ENCODE peak calls at places on chromosome 3, in five cellular contexts. One of them, this sample, is unnamed.

GRCh38 chr3:19107719-19108118 is 40.6 kb upstream of the KCNH8 start:
- DNase-seq in choroid plexus epithelial cell: no peak
- DNase-seq in GM23338: no peak
- DNase-seq in endodermal cell: no peak
- DNase-seq in tibial artery: no peak
- DNase-seq in this sample: no peak

GRCh38 chr3:195129644-195130492 is 141.1 kb downstream of the XXYLT1 start:
- DNase-seq in tibial artery: no peak
- DNase-seq in endodermal cell: no peak
- DNase-seq in GM23338: no peak
- DNase-seq in choroid plexus epithelial cell: peak; percentile 63
- DNase-seq in this sample: no peak

GRCh38 chr3:98718730-98719129 is 44.4 kb upstream of the ST3GAL6 start:
- DNase-seq in tibial artery: no peak
- DNase-seq in choroid plexus epithelial cell: no peak
- DNase-seq in GM23338: no peak
- DNase-seq in endodermal cell: no peak
- DNase-seq in this sample: no peak

GRCh38 chr3:106276755-106277612 is 408.2 kb upstream of the CBLB start:
- DNase-seq in choroid plexus epithelial cell: no peak
- DNase-seq in tibial artery: no peak
- DNase-seq in endodermal cell: no peak
- DNase-seq in GM23338: no peak
- DNase-seq in this sample: no peak

GRCh38 chr3:71681224-71681668 is 44.0 kb downstream of the EIF4E3 start:
- DNase-seq in tibial artery: peak; percentile 65
- DNase-seq in choroid plexus epithelial cell: peak; percentile 94
- DNase-seq in endodermal cell: peak; percentile 82
- DNase-seq in GM23338: peak; percentile 82
- DNase-seq in this sample: no peak

GRCh38 chr3:22951910-22952309 is 251.2 kb upstream of the UBE2E2 start:
- DNase-seq in endodermal cell: no peak
- DNase-seq in GM23338: no peak
- DNase-seq in tibial artery: peak; percentile 22
- DNase-seq in choroid plexus epithelial cell: no peak
- DNase-seq in this sample: no peak

GRCh38 chr3:76122007-76122406 is 336.7 kb upstream of the ZNF717 start:
- DNase-seq in tibial artery: no peak
- DNase-seq in choroid plexus epithelial cell: peak; percentile 62
- DNase-seq in GM23338: no peak
- DNase-seq in endodermal cell: no peak
- DNase-seq in this sample: no peak

GRCh38 chr3:170560296-170560695 is 25.6 kb downstream of the SLC7A14 start:
- DNase-seq in endodermal cell: no peak
- DNase-seq in GM23338: no peak
- DNase-seq in choroid plexus epithelial cell: peak; percentile 23
- DNase-seq in tibial artery: no peak
- DNase-seq in this sample: no peak

GRCh38 chr3:127044996-127045395 is 62.1 kb downstream of the PLXNA1 start:
- DNase-seq in tibial artery: no peak
- DNase-seq in choroid plexus epithelial cell: peak; percentile 34
- DNase-seq in GM23338: peak; percentile 61
- DNase-seq in endodermal cell: peak; percentile 76
- DNase-seq in this sample: no peak

GRCh38 chr3:29683306-29683993 is 402.6 kb downstream of the RBMS3 start:
- DNase-seq in endodermal cell: no peak
- DNase-seq in GM23338: no peak
- DNase-seq in tibial artery: no peak
- DNase-seq in choroid plexus epithelial cell: peak; percentile 73
- DNase-seq in this sample: peak; percentile 45

GRCh38 chr3:183937601-183938286 is 53.1 kb upstream of the PARL start:
- DNase-seq in GM23338: no peak
- DNase-seq in choroid plexus epithelial cell: no peak
- DNase-seq in endodermal cell: no peak
- DNase-seq in tibial artery: no peak
- DNase-seq in this sample: no peak

GRCh38 chr3:116005404-116005803 is 382.1 kb downstream of the GAP43 start:
- DNase-seq in GM23338: no peak
- DNase-seq in tibial artery: no peak
- DNase-seq in choroid plexus epithelial cell: peak; percentile 98
- DNase-seq in endodermal cell: peak; percentile 73
- DNase-seq in this sample: peak; percentile 99

GRCh38 chr3:90091557-90091956 is 984.1 kb downstream of the EPHA3 start:
- DNase-seq in choroid plexus epithelial cell: peak; percentile 84
- DNase-seq in GM23338: peak; percentile 70
- DNase-seq in tibial artery: no peak
- DNase-seq in endodermal cell: peak; percentile 75
- DNase-seq in this sample: peak; percentile 8

GRCh38 chr3:32913790-32914446 is 37.5 kb upstream of the CCR4 start:
- DNase-seq in choroid plexus epithelial cell: peak; percentile 26
- DNase-seq in tibial artery: peak; percentile 80
- DNase-seq in endodermal cell: no peak
- DNase-seq in GM23338: no peak
- DNase-seq in this sample: no peak

GRCh38 chr3:126763035-126763434 is 59.0 kb downstream of the CHCHD6 start:
- DNase-seq in tibial artery: no peak
- DNase-seq in endodermal cell: no peak
- DNase-seq in choroid plexus epithelial cell: no peak
- DNase-seq in GM23338: no peak
- DNase-seq in this sample: no peak

GRCh38 chr3:141240290-141241247 is 8.9 kb downstream of the PXYLP1 start:
- DNase-seq in endodermal cell: peak; percentile 48
- DNase-seq in choroid plexus epithelial cell: peak; percentile 57
- DNase-seq in GM23338: no peak
- DNase-seq in tibial artery: no peak
- DNase-seq in this sample: no peak

GRCh38 chr3:33690341-33690740 is 27.7 kb downstream of the CLASP2 start:
- DNase-seq in choroid plexus epithelial cell: no peak
- DNase-seq in endodermal cell: no peak
- DNase-seq in tibial artery: no peak
- DNase-seq in GM23338: no peak
- DNase-seq in this sample: no peak

GRCh38 chr3:63970596-63971468 is 52.5 kb downstream of the PSMD6 start:
- DNase-seq in choroid plexus epithelial cell: no peak
- DNase-seq in endodermal cell: peak; percentile 78
- DNase-seq in GM23338: peak; percentile 58
- DNase-seq in tibial artery: no peak
- DNase-seq in this sample: no peak

GRCh38 chr3:53242155-53242554 is 13.7 kb downstream of the TKT start:
- DNase-seq in endodermal cell: no peak
- DNase-seq in GM23338: no peak
- DNase-seq in choroid plexus epithelial cell: no peak
- DNase-seq in tibial artery: no peak
- DNase-seq in this sample: no peak

GRCh38 chr3:53244281-53244680 is 11.5 kb downstream of the TKT start:
- DNase-seq in endodermal cell: no peak
- DNase-seq in GM23338: no peak
- DNase-seq in choroid plexus epithelial cell: no peak
- DNase-seq in tibial artery: no peak
- DNase-seq in this sample: no peak

GRCh38 chr3:53242642-53243041 is 13.2 kb downstream of the TKT start:
- DNase-seq in choroid plexus epithelial cell: peak; percentile 61
- DNase-seq in endodermal cell: no peak
- DNase-seq in GM23338: no peak
- DNase-seq in tibial artery: peak; percentile 29
- DNase-seq in this sample: no peak

GRCh38 chr3:53243785-53244184 is 12.0 kb downstream of the TKT start:
- DNase-seq in endodermal cell: no peak
- DNase-seq in choroid plexus epithelial cell: no peak
- DNase-seq in GM23338: peak; percentile 30
- DNase-seq in tibial artery: no peak
- DNase-seq in this sample: no peak

GRCh38 chr3:53243165-53243564 is 12.7 kb downstream of the TKT start:
- DNase-seq in GM23338: peak; percentile 58
- DNase-seq in tibial artery: no peak
- DNase-seq in endodermal cell: no peak
- DNase-seq in choroid plexus epithelial cell: peak; percentile 88
- DNase-seq in this sample: peak; percentile 69
- TF ChIP-seq CTCF in GM23338: no peak
- TF ChIP-seq CTCF in tibial artery: no peak
- TF ChIP-seq CTCF in endodermal cell: no peak
- TF ChIP-seq CTCF in choroid plexus epithelial cell: peak; percentile 16
- TF ChIP-seq CTCF in this sample: peak; percentile 18

GRCh38 chr3:35295875-35296274 is 343.4 kb upstream of the ARPP21 start:
- DNase-seq in tibial artery: no peak
- DNase-seq in endodermal cell: no peak
- DNase-seq in choroid plexus epithelial cell: no peak
- DNase-seq in GM23338: no peak
- DNase-seq in this sample: no peak
- H3K4me3 ChIP-seq in tibial artery: no peak overlapping the region
- H3K4me3 ChIP-seq in endodermal cell: no peak overlapping the region
- H3K4me3 ChIP-seq in choroid plexus epithelial cell: no peak overlapping the region
- H3K4me3 ChIP-seq in GM23338: no peak overlapping the region
- H3K4me3 ChIP-seq in this sample: no peak overlapping the region

GRCh38 chr3:58635371-58636285 is 30.9 kb downstream of the FAM3D start:
- DNase-seq in tibial artery: no peak
- DNase-seq in endodermal cell: no peak
- DNase-seq in choroid plexus epithelial cell: no peak
- DNase-seq in GM23338: peak; percentile 47
- DNase-seq in this sample: no peak

GRCh38 chr3:58630081-58630709 is 36.4 kb downstream of the FAM3D start:
- DNase-seq in tibial artery: peak; percentile 67
- DNase-seq in GM23338: peak; percentile 93
- DNase-seq in endodermal cell: peak; percentile 94
- DNase-seq in choroid plexus epithelial cell: peak; percentile 68
- DNase-seq in this sample: no peak

GRCh38 chr3:58631742-58632141 is 34.8 kb downstream of the FAM3D start:
- DNase-seq in tibial artery: no peak
- DNase-seq in endodermal cell: no peak
- DNase-seq in choroid plexus epithelial cell: no peak
- DNase-seq in GM23338: no peak
- DNase-seq in this sample: no peak

GRCh38 chr3:58630710-58631092 is 35.9 kb downstream of the FAM3D start:
- DNase-seq in tibial artery: no peak
- DNase-seq in choroid plexus epithelial cell: no peak
- DNase-seq in GM23338: no peak
- DNase-seq in endodermal cell: no peak
- DNase-seq in this sample: no peak

DNA sequence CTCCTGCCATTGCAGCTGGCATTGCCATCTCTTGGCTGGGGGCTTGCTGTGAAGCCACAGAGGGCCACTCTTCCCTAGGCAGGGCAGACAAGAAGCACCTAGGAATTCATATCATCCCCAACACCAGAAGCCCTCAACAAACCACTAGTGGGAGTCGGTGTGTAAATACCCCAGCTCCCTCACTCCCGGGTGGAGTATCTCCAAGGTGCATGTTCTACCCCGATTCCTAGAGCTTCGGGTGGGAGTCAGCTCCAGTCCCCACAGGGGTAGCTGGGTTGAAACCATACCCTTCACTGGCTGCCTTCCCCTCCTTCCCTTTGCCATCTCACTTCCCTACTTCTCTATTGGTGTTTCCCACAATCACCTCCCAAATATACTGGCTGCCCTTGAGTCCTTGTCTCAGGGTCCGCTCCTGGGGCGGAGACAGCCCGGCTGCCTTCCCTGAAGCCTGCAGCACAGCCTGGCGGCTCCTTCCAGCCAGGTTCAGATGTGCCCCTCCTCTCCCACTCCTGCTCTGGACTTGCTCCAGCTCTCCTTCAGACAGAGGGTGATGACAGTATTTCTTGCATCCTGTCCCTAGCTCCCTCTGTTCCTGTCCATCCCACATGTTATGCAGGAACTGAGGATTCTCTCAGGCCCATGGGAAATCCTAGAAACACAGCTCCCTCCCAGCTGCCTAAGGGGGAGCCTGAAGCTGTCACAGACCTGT is 33.3 kb downstream of the FAM3D start:
- DNase-seq in GM23338: no peak
- DNase-seq in endodermal cell: no peak
- DNase-seq in tibial artery: no peak
- DNase-seq in choroid plexus epithelial cell: no peak
- DNase-seq in this sample: no peak
- TF ChIP-seq CTCF in GM23338: no peak
- TF ChIP-seq CTCF in endodermal cell: no peak
- TF ChIP-seq CTCF in tibial artery: no peak
- TF ChIP-seq CTCF in choroid plexus epithelial cell: no peak
- TF ChIP-seq CTCF in this sample: no peak

GRCh38 chr3:101039285-101039684 is 46.1 kb upstream of the ABI3BP start:
- DNase-seq in tibial artery: no peak
- DNase-seq in GM23338: no peak
- DNase-seq in endodermal cell: no peak
- DNase-seq in choroid plexus epithelial cell: no peak
- DNase-seq in this sample: no peak

GRCh38 chr3:101037613-101038012 is 44.4 kb upstream of the ABI3BP start:
- DNase-seq in GM23338: no peak
- DNase-seq in endodermal cell: no peak
- DNase-seq in tibial artery: no peak
- DNase-seq in choroid plexus epithelial cell: no peak
- DNase-seq in this sample: no peak

GRCh38 chr3:101038880-101039279 is 45.7 kb upstream of the ABI3BP start:
- DNase-seq in endodermal cell: no peak
- DNase-seq in tibial artery: no peak
- DNase-seq in choroid plexus epithelial cell: no peak
- DNase-seq in GM23338: no peak
- DNase-seq in this sample: no peak

GRCh38 chr3:101036676-101037075 is 43.5 kb upstream of the ABI3BP start:
- DNase-seq in GM23338: no peak
- DNase-seq in tibial artery: no peak
- DNase-seq in endodermal cell: no peak
- DNase-seq in choroid plexus epithelial cell: no peak
- DNase-seq in this sample: no peak

DNA sequence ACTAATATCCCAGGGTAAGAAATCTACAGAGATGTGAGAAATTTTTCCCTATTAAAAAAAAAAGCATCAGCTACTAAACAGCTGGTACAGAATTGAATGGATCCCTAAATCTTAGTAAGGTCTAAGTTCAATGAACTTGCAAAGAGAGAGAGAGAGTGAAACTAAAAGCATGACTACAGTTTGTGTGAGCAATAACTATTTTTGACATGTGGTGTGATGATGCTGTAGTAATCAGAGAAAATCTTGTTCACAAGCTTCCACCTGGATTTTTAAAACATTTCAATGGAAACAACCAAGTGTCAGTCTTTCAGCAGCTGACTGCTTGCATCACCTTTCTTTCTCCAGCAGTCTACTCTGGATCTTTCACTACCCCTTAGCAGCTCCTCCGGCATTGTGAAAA is 45.2 kb upstream of the ABI3BP start:
- DNase-seq in tibial artery: no peak
- DNase-seq in choroid plexus epithelial cell: peak; percentile 42
- DNase-seq in endodermal cell: no peak
- DNase-seq in GM23338: no peak
- DNase-seq in this sample: no peak
- H3K4me3 ChIP-seq in tibial artery: no peak overlapping the region
- H3K4me3 ChIP-seq in choroid plexus epithelial cell: no peak overlapping the region
- H3K4me3 ChIP-seq in endodermal cell: no peak overlapping the region
- H3K4me3 ChIP-seq in GM23338: no peak overlapping the region
- H3K4me3 ChIP-seq in this sample: no peak overlapping the region

GRCh38 chr3:187066228-187066995 is 72.9 kb downstream of the RPL39L start:
- DNase-seq in tibial artery: no peak
- DNase-seq in choroid plexus epithelial cell: peak; percentile 59
- DNase-seq in endodermal cell: peak; percentile 92
- DNase-seq in GM23338: peak; percentile 94
- DNase-seq in this sample: peak; percentile 55
- TF ChIP-seq CTCF in tibial artery: no peak
- TF ChIP-seq CTCF in choroid plexus epithelial cell: peak; percentile 52
- TF ChIP-seq CTCF in endodermal cell: peak; percentile 83
- TF ChIP-seq CTCF in GM23338: peak; percentile 74
- TF ChIP-seq CTCF in this sample: peak; percentile 52

This sample was measured in retinal pigment epithelial cell.